ENCODE peak calls at places on chromosomes 13 and 19, in ten cellular contexts. One of them, this sample, is unnamed.

GRCh38 chr19:7242601-7243258 is 51.5 kb downstream of the INSR start:
- DNase-seq in NCI-H748 treated with DMSO at 0.1 percent for 48 hours: no peak
- DNase-seq in A172: peak
- DNase-seq in activated gamma-delta T cell: no peak
- DNase-seq in psoas muscle: no peak
- DNase-seq in midbrain: no peak
- DNase-seq in NCI-H510A: no peak
- DNase-seq in stimulated activated CD8-positive, alpha-beta memory T cell treated with anti-CD3 and anti-CD28 coated beads, Interleukin-12 subunit alpha, Interleukin-12 subunit beta, amount 100 ng/mL, for 1 hour: no peak
- DNase-seq in WTC11: no peak
- DNase-seq in naive thymus-derived CD8-positive, alpha-beta T cell: no peak
- DNase-seq in this sample: no peak

GRCh38 chr13:75796825-75797224 is 160.7 kb downstream of the LMO7 start:
- DNase-seq in NCI-H748 treated with DMSO at 0.1 percent for 48 hours: no peak
- DNase-seq in A172: no peak
- DNase-seq in activated gamma-delta T cell: no peak
- DNase-seq in psoas muscle: no peak
- DNase-seq in midbrain: no peak
- DNase-seq in NCI-H510A: no peak
- DNase-seq in stimulated activated CD8-positive, alpha-beta memory T cell treated with anti-CD3 and anti-CD28 coated beads, Interleukin-12 subunit alpha, Interleukin-12 subunit beta, amount 100 ng/mL, for 1 hour: no peak
- DNase-seq in WTC11: no peak
- DNase-seq in naive thymus-derived CD8-positive, alpha-beta T cell: no peak
- DNase-seq in this sample: no peak

GRCh38 chr13:51844862-51845573 is at the start of gene TMEM272:
- DNase-seq in NCI-H748 treated with DMSO at 0.1 percent for 48 hours: peak
- DNase-seq in A172: peak
- DNase-seq in activated gamma-delta T cell: peak
- DNase-seq in psoas muscle: peak
- DNase-seq in midbrain: peak
- DNase-seq in NCI-H510A: no peak
- DNase-seq in stimulated activated CD8-positive, alpha-beta memory T cell treated with anti-CD3 and anti-CD28 coated beads, Interleukin-12 subunit alpha, Interleukin-12 subunit beta, amount 100 ng/mL, for 1 hour: no peak
- DNase-seq in WTC11: peak
- DNase-seq in naive thymus-derived CD8-positive, alpha-beta T cell: peak
- DNase-seq in this sample: peak

GRCh38 chr19:49581007-49581508 is at the start of gene PRRG2:
- DNase-seq in NCI-H748 treated with DMSO at 0.1 percent for 48 hours: peak
- DNase-seq in A172: no peak
- DNase-seq in activated gamma-delta T cell: no peak
- DNase-seq in psoas muscle: no peak
- DNase-seq in midbrain: no peak
- DNase-seq in NCI-H510A: peak
- DNase-seq in stimulated activated CD8-positive, alpha-beta memory T cell treated with anti-CD3 and anti-CD28 coated beads, Interleukin-12 subunit alpha, Interleukin-12 subunit beta, amount 100 ng/mL, for 1 hour: no peak
- DNase-seq in WTC11: peak
- DNase-seq in naive thymus-derived CD8-positive, alpha-beta T cell: no peak
- DNase-seq in this sample: no peak

GRCh38 chr13:65468628-65469027 is 1761.5 kb downstream of the PCDH9 start:
- DNase-seq in NCI-H748 treated with DMSO at 0.1 percent for 48 hours: no peak
- DNase-seq in A172: peak
- DNase-seq in activated gamma-delta T cell: no peak
- DNase-seq in psoas muscle: no peak
- DNase-seq in midbrain: no peak
- DNase-seq in NCI-H510A: no peak
- DNase-seq in stimulated activated CD8-positive, alpha-beta memory T cell treated with anti-CD3 and anti-CD28 coated beads, Interleukin-12 subunit alpha, Interleukin-12 subunit beta, amount 100 ng/mL, for 1 hour: no peak
- DNase-seq in WTC11: no peak
- DNase-seq in naive thymus-derived CD8-positive, alpha-beta T cell: no peak
- DNase-seq in this sample: no peak

GRCh38 chr13:48431987-48432615 is 19.2 kb upstream of the LPAR6 start:
- DNase-seq in NCI-H748 treated with DMSO at 0.1 percent for 48 hours: no peak
- DNase-seq in A172: no peak
- DNase-seq in activated gamma-delta T cell: no peak
- DNase-seq in psoas muscle: no peak
- DNase-seq in midbrain: no peak
- DNase-seq in NCI-H510A: no peak
- DNase-seq in stimulated activated CD8-positive, alpha-beta memory T cell treated with anti-CD3 and anti-CD28 coated beads, Interleukin-12 subunit alpha, Interleukin-12 subunit beta, amount 100 ng/mL, for 1 hour: no peak
- DNase-seq in WTC11: no peak
- DNase-seq in naive thymus-derived CD8-positive, alpha-beta T cell: no peak
- DNase-seq in this sample: no peak

GRCh38 chr13:95411641-95412040 is 110.4 kb upstream of the ABCC4 start:
- DNase-seq in NCI-H748 treated with DMSO at 0.1 percent for 48 hours: no peak
- DNase-seq in A172: peak
- DNase-seq in activated gamma-delta T cell: no peak
- DNase-seq in psoas muscle: no peak
- DNase-seq in midbrain: no peak
- DNase-seq in NCI-H510A: no peak
- DNase-seq in stimulated activated CD8-positive, alpha-beta memory T cell treated with anti-CD3 and anti-CD28 coated beads, Interleukin-12 subunit alpha, Interleukin-12 subunit beta, amount 100 ng/mL, for 1 hour: no peak
- DNase-seq in WTC11: no peak
- DNase-seq in naive thymus-derived CD8-positive, alpha-beta T cell: no peak
- DNase-seq in this sample: no peak

GRCh38 chr19:43465468-43466120 is at the start of gene LYPD3:
- DNase-seq in NCI-H748 treated with DMSO at 0.1 percent for 48 hours: no peak
- DNase-seq in A172: no peak
- DNase-seq in activated gamma-delta T cell: no peak
- DNase-seq in psoas muscle: peak
- DNase-seq in midbrain: no peak
- DNase-seq in NCI-H510A: no peak
- DNase-seq in stimulated activated CD8-positive, alpha-beta memory T cell treated with anti-CD3 and anti-CD28 coated beads, Interleukin-12 subunit alpha, Interleukin-12 subunit beta, amount 100 ng/mL, for 1 hour: no peak
- DNase-seq in WTC11: peak
- DNase-seq in naive thymus-derived CD8-positive, alpha-beta T cell: no peak
- DNase-seq in this sample: no peak

GRCh38 chr19:39021063-39021462 is 11.3 kb downstream of the FBXO27 start:
- DNase-seq in NCI-H748 treated with DMSO at 0.1 percent for 48 hours: no peak
- DNase-seq in A172: no peak
- DNase-seq in activated gamma-delta T cell: no peak
- DNase-seq in psoas muscle: no peak
- DNase-seq in midbrain: no peak
- DNase-seq in NCI-H510A: no peak
- DNase-seq in stimulated activated CD8-positive, alpha-beta memory T cell treated with anti-CD3 and anti-CD28 coated beads, Interleukin-12 subunit alpha, Interleukin-12 subunit beta, amount 100 ng/mL, for 1 hour: no peak
- DNase-seq in WTC11: no peak
- DNase-seq in naive thymus-derived CD8-positive, alpha-beta T cell: no peak
- DNase-seq in this sample: no peak

GRCh38 chr19:30158893-30159245 is 213.3 kb upstream of the ZNF536 start:
- DNase-seq in NCI-H748 treated with DMSO at 0.1 percent for 48 hours: no peak
- DNase-seq in A172: no peak
- DNase-seq in activated gamma-delta T cell: no peak
- DNase-seq in psoas muscle: no peak
- DNase-seq in midbrain: no peak
- DNase-seq in NCI-H510A: no peak
- DNase-seq in stimulated activated CD8-positive, alpha-beta memory T cell treated with anti-CD3 and anti-CD28 coated beads, Interleukin-12 subunit alpha, Interleukin-12 subunit beta, amount 100 ng/mL, for 1 hour: no peak
- DNase-seq in WTC11: no peak
- DNase-seq in naive thymus-derived CD8-positive, alpha-beta T cell: no peak
- DNase-seq in this sample: no peak

This sample was measured in iPS DF 6.9.